ENCODE peak calls at places on chromosomes 12 and 14, in nine cellular contexts. J is NCI-H69; G is retina; H is CD4-positive, CD25-positive, alpha-beta regulatory T cell; B is fibroblast of lung; D is T-cell; U is MCF 10A; C is stimulated activated CD4-positive, alpha-beta T cell treated with anti-CD3 and anti-CD28 coated beads, Interleukin-15, amount 100 ng/mL, for 24 hours; Z is LoVo. P is an unnamed sample.
A peak's percentile ranks its signal among the peaks of the same experiment; 100 is the strongest.

GRCh38 chr12:23361971-23362370 is 587.5 kb downstream of the SOX5 start:
- DNase-seq in J (no peak), G (no peak), H (no peak), B (no peak), D (no peak), U (no peak), C (no peak), Z (no peak), P (no peak)

GRCh38 chr14:58690801-58691516 is 53.2 kb downstream of the DACT1 start:
- DNase-seq in J (peak; percentile 98), G (no peak), H (no peak), B (no peak), D (no peak), U (no peak), C (no peak), Z (peak; percentile 59), P (no peak)

GRCh38 chr12:119940881-119941280 is 48.2 kb upstream of the BICDL1 start:
- DNase-seq in J (peak; percentile 83), G (no peak), H (no peak), B (peak; percentile 6), D (no peak), U (peak; percentile 88), C (no peak), Z (peak; percentile 96), P (no peak)

GRCh38 chr12:12922191-12922616 is 29.8 kb downstream of the GPRC5D start:
- DNase-seq in J (no peak), G (no peak), H (no peak), B (peak; percentile 61), D (no peak), U (no peak), C (no peak), Z (no peak), P (no peak)

GRCh38 chr14:54864526-54864925 is 38.1 kb downstream of the GCH1 start:
- DNase-seq in J (peak; percentile 77), G (no peak), H (no peak), B (no peak), D (no peak), U (no peak), C (no peak), Z (no peak), P (no peak)

GRCh38 chr12:106114084-106115068 is 24.4 kb downstream of the NUAK1 start:
- DNase-seq in J (peak; percentile 19), G (no peak), H (no peak), B (peak; percentile 67), D (no peak), U (peak; percentile 44), C (no peak), Z (peak; percentile 28), P (no peak)

GRCh38 chr12:18468521-18469075 is 207.3 kb downstream of the PIK3C2G start:
- DNase-seq in J (no peak), G (no peak), H (no peak), B (peak; percentile 28), D (no peak), U (peak; percentile 9), C (no peak), Z (no peak), P (no peak)

GRCh38 chr12:52120951-52121847 is 41.7 kb downstream of the SMIM41 start:
- DNase-seq in J (no peak), G (no peak), H (no peak), B (no peak), D (no peak), U (no peak), C (no peak), Z (no peak), P (no peak)

GRCh38 chr12:116916714-116917114 is 6.0 kb downstream of the FBXW8 start:
- DNase-seq in J (peak; percentile 47), G (no peak), H (peak; percentile 31), B (peak; percentile 89), D (peak; percentile 51), U (peak; percentile 87), C (peak; percentile 38), Z (peak; percentile 83), P (no peak)

GRCh38 chr12:130184531-130185090 is 22.3 kb downstream of the FZD10 start:
- DNase-seq in J (no peak), G (no peak), H (no peak), B (no peak), D (no peak), U (no peak), C (no peak), Z (no peak), P (no peak)

GRCh38 chr12:39327965-39328364 is 115.0 kb downstream of the KIF21A start:
- DNase-seq in J (no peak), G (no peak), H (no peak), B (no peak), D (no peak), U (no peak), C (no peak), Z (no peak), P (no peak)

GRCh38 chr14:101495827-101496778 is 65.2 kb upstream of the DIO3 start:
- DNase-seq in J (no peak), G (peak; percentile 78), H (no peak), B (no peak), D (no peak), U (no peak), C (no peak), Z (no peak), P (no peak)

GRCh38 chr14:90839024-90839888 is 23.0 kb upstream of the TTC7B start:
- DNase-seq in J (no peak), G (no peak), H (no peak), B (peak; percentile 60), D (no peak), U (no peak), C (no peak), Z (no peak), P (no peak)

GRCh38 chr12:131452444-131452860 is 258.4 kb upstream of the SFSWAP start:
- DNase-seq in J (no peak), G (no peak), H (no peak), B (no peak), D (no peak), U (peak; percentile 64), C (peak; percentile 52), Z (peak; percentile 11), P (no peak)

GRCh38 chr12:96261557-96261956 is 67.4 kb downstream of the ELK3 start:
- DNase-seq in J (no peak), G (no peak), H (no peak), B (no peak), D (no peak), U (no peak), C (no peak), Z (no peak), P (no peak)

GRCh38 chr14:71586131-71586893 is 345.9 kb upstream of the RGS6 start:
- DNase-seq in J (peak; percentile 91), G (peak; percentile 82), H (no peak), B (peak; percentile 73), D (no peak), U (no peak), C (no peak), Z (no peak), P (peak; percentile 30)

GRCh38 chr14:51095854-51096823 is 1.2 kb upstream of the TRIM9 start:
- DNase-seq in J (peak; percentile 92), G (no peak), H (no peak), B (peak; percentile 58), D (no peak), U (peak; percentile 21), C (peak; percentile 33), Z (no peak), P (no peak)

GRCh38 chr14:26276757-26277156 is 321.1 kb downstream of the NOVA1 start:
- DNase-seq in J (peak; percentile 36), G (peak; percentile 15), H (no peak), B (no peak), D (no peak), U (no peak), C (no peak), Z (no peak), P (no peak)

GRCh38 chr12:132395192-132395907 is 66.0 kb upstream of the GALNT9 start:
- DNase-seq in J (no peak), G (no peak), H (no peak), B (no peak), D (no peak), U (no peak), C (no peak), Z (no peak), P (no peak)

GRCh38 chr12:63841611-63842010 is 2.9 kb upstream of the SRGAP1 start:
- DNase-seq in J (peak; percentile 39), G (no peak), H (no peak), B (peak; percentile 59), D (no peak), U (no peak), C (no peak), Z (no peak), P (no peak)

GRCh38 chr12:48183876-48184548 is 568 bp downstream of the CCDC184 start:
- DNase-seq in J (no peak), G (peak; percentile 78), H (peak; percentile 4), B (no peak), D (peak; percentile 10), U (no peak), C (peak; percentile 35), Z (no peak), P (no peak)

GRCh38 chr14:52351191-52351560 is 37.1 kb downstream of the PTGER2 start:
- DNase-seq in J (no peak), G (peak; percentile 3), H (no peak), B (peak; percentile 84), D (no peak), U (no peak), C (no peak), Z (no peak), P (no peak)

GRCh38 chr14:33809456-33809855 is 141.4 kb downstream of the EGLN3 start:
- DNase-seq in J (peak; percentile 11), G (no peak), H (no peak), B (no peak), D (no peak), U (no peak), C (no peak), Z (no peak), P (no peak)

GRCh38 chr12:13187399-13187798 is 9.1 kb upstream of the EMP1 start:
- DNase-seq in J (peak; percentile 36), G (no peak), H (no peak), B (no peak), D (no peak), U (peak; percentile 73), C (no peak), Z (no peak), P (no peak)

GRCh38 chr14:69263771-69264170 is 3.8 kb downstream of the GALNT16 start:
- DNase-seq in J (no peak), G (no peak), H (no peak), B (no peak), D (no peak), U (no peak), C (no peak), Z (no peak), P (no peak)

P was measured in NCI-H2107.